ENCODE peak calls at places on chromosomes 5 and 9, in seven cellular contexts. E is CD8-positive, alpha-beta T cell; Q is spleen; O is transverse colon; H is neural progenitor cell; L is ascending aorta; W is AG04450. D is an unnamed sample.

GRCh38 chr5:180689071-180689694 is 39.8 kb upstream of the FLT4 start:
- DNase-seq in E (peak; percentile 43), Q (no peak), O (no peak), H (no peak), L (no peak), W (no peak), D (no peak)

GRCh38 chr9:35856882-35857281 is 13.3 kb downstream of the OR13J1 start:
- DNase-seq in E (no peak), Q (no peak), O (no peak), H (no peak), L (no peak), W (no peak), D (no peak)

GRCh38 chr9:2053883-2054845 is 39.0 kb downstream of the SMARCA2 start:
- DNase-seq in E (peak; percentile 48), Q (peak; percentile 81), O (peak; percentile 52), H (no peak), L (peak; percentile 10), W (no peak), D (no peak)

GRCh38 chr5:56908942-56909293 is 478 bp upstream of the SETD9 start:
- DNase-seq in E (no peak), Q (no peak), O (no peak), H (no peak), L (no peak), W (no peak), D (no peak)

GRCh38 chr5:178230879-178231735 is 1.5 kb downstream of the PHYKPL start:
- DNase-seq in E (no peak), Q (peak; percentile 69), O (peak; percentile 65), H (no peak), L (no peak), W (no peak), D (peak; percentile 87)

GRCh38 chr5:110653231-110653970 is 73.1 kb downstream of the TMEM232 start:
- DNase-seq in E (no peak), Q (no peak), O (no peak), H (no peak), L (no peak), W (no peak), D (no peak)

GRCh38 chr5:158914008-158914407 is 185.7 kb downstream of the EBF1 start:
- DNase-seq in E (no peak), Q (no peak), O (no peak), H (no peak), L (no peak), W (no peak), D (no peak)

GRCh38 chr9:16499866-16500265 is 370.6 kb downstream of the BNC2 start:
- DNase-seq in E (no peak), Q (no peak), O (no peak), H (no peak), L (no peak), W (no peak), D (no peak)

GRCh38 chr9:74630228-74630627 is 133.1 kb downstream of the RORB start:
- DNase-seq in E (no peak), Q (no peak), O (no peak), H (no peak), L (no peak), W (no peak), D (no peak)

GRCh38 chr5:80082731-80083114 is 47.6 kb downstream of the THBS4 start:
- DNase-seq in E (peak; percentile 34), Q (peak; percentile 87), O (peak; percentile 45), H (peak; percentile 85), L (no peak), W (peak; percentile 36), D (peak; percentile 86)

GRCh38 chr5:8788246-8788645 is 757.6 kb downstream of the SEMA5A start:
- DNase-seq in E (no peak), Q (no peak), O (no peak), H (no peak), L (no peak), W (no peak), D (no peak)

GRCh38 chr9:136304456-136304855 is 562 bp upstream of the CCDC187 start:
- DNase-seq in E (no peak), Q (no peak), O (no peak), H (no peak), L (no peak), W (no peak), D (no peak)

GRCh38 chr9:117779760-117780159 is 75.6 kb downstream of the TLR4 start:
- DNase-seq in E (no peak), Q (no peak), O (no peak), H (peak; percentile 12), L (no peak), W (no peak), D (no peak)

GRCh38 chr9:123445981-123446610 is 90.1 kb downstream of the CRB2 start:
- DNase-seq in E (no peak), Q (peak; percentile 14), O (no peak), H (no peak), L (no peak), W (no peak), D (no peak)

GRCh38 chr5:50967388-50968039 is 301.1 kb downstream of the PARP8 start:
- DNase-seq in E (no peak), Q (peak; percentile 66), O (no peak), H (peak; percentile 58), L (no peak), W (no peak), D (no peak)

GRCh38 chr5:3376611-3377010 is 219.0 kb upstream of the IRX1 start:
- DNase-seq in E (no peak), Q (no peak), O (no peak), H (no peak), L (no peak), W (no peak), D (no peak)

GRCh38 chr5:40669606-40670005 is 10.1 kb upstream of the PTGER4 start:
- DNase-seq in E (no peak), Q (no peak), O (no peak), H (no peak), L (no peak), W (no peak), D (no peak)
- TF ChIP-seq CTCF in E (no peak), Q (no peak), O (no peak), H (no peak), L (no peak), W (no peak), D (no peak)

GRCh38 chr9:127447416-127448111 is 3.6 kb downstream of the RPL12 start:
- DNase-seq in E (no peak), Q (no peak), O (no peak), H (no peak), L (no peak), W (no peak), D (no peak)

GRCh38 chr9:127445851-127446719 is 5.1 kb downstream of the RPL12 start:
- DNase-seq in E (no peak), Q (no peak), O (no peak), H (no peak), L (no peak), W (no peak), D (no peak)

GRCh38 chr9:127444921-127445850 is 6.0 kb downstream of the RPL12 start:
- DNase-seq in E (no peak), Q (no peak), O (no peak), H (no peak), L (no peak), W (no peak), D (no peak)

GRCh38 chr9:127448112-127448805 is 2.9 kb downstream of the RPL12 start:
- DNase-seq in E (no peak), Q (no peak), O (no peak), H (no peak), L (no peak), W (no peak), D (no peak)

DNA sequence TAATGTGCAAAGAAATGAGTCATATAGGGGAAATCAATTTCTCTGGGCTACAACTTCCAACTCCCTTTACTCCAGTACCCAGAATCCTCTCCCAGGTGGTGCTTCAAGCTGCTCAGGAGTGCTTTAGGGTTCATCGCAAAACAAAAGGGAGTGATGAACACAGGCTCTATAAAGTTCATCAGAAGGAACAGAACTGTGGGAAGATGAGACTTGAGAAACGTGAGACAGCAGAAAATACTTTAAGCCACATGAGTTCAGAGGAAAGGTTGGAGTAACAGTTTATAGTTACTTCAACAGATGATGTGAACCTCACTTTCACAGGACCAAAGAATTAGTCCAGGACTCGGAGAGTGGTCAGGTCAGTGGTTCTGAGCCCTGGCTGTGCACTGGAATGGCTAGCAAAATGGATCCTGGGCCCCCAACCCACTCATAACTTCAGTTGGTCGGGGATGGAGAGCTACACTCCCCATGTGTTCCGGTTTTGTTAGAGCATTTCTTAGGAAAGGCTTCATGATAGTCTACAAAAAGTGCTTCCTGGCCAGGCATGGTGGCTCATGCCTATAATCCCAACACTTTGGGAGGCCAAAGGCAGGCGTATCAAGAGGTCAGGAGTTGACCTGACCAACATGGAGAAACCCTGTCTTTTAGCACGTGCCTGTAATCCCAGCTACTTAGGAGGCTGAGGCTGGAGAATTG is 4.3 kb downstream of the RPL12 start:
- DNase-seq in E (no peak), Q (no peak), O (no peak), H (no peak), L (no peak), W (no peak), D (no peak)
- H3K27ac ChIP-seq in E (no peak overlapping the region), Q (no peak overlapping the region), O (no peak overlapping the region), H (peak overlapping the region; percentile 62), L (no peak overlapping the region), W (peak overlapping the region; percentile 52), D (peak overlapping the region; percentile 69)

GRCh38 chr5:112762113-112762810 is 24.6 kb downstream of the APC start:
- DNase-seq in E (no peak), Q (no peak), O (no peak), H (no peak), L (no peak), W (no peak), D (no peak)

GRCh38 chr5:112758676-112759075 is 21.0 kb downstream of the APC start:
- DNase-seq in E (no peak), Q (no peak), O (no peak), H (no peak), L (no peak), W (no peak), D (peak; percentile 12)

GRCh38 chr5:112755703-112756102 is 18.0 kb downstream of the APC start:
- DNase-seq in E (no peak), Q (no peak), O (no peak), H (no peak), L (no peak), W (no peak), D (no peak)

GRCh38 chr5:112752335-112752734 is 14.7 kb downstream of the APC start:
- DNase-seq in E (no peak), Q (no peak), O (no peak), H (no peak), L (no peak), W (no peak), D (no peak)

DNA sequence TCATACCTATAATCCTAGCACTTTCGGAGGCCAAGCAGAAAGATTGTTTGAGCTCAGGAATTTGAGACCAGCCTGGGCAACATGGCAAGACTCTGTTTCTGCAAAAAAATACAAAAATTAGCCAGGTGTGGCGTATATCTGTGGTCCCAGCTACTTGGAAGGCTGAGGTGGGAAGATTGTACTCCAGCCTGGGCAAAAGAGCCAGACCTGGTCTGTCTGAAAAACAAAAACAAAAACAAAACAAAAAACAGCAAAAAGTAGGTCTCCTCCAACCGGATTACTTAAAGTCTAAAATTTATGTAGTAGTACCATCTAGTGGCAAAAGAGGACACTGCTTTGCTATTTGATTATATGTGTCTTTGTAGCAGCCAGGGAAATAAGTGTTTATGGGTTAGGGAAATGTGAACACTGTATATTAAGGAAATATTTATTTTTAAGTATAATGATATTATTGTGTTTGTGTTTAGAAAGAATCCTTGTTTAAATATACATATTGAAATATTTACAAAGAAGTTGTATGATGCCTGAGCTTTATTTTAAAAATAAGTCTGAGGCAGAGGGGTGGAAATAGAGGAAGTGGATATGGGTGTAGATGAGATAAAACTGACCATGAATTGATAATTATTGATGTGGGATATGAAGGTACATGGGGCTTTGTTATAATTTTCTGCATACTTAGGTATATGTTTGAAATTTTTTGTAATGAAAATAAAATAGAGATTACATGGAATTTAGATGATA is 20.0 kb downstream of the APC start:
- DNase-seq in E (no peak), Q (no peak), O (no peak), H (peak; percentile 69), L (no peak), W (no peak), D (no peak)
- H3K4me3 ChIP-seq in E (no peak overlapping the region), Q (no peak overlapping the region), O (no peak overlapping the region), H (no peak overlapping the region), L (peak overlapping the region; percentile 20), W (no peak overlapping the region), D (no peak overlapping the region)

GRCh38 chr5:175742290-175742994 is 84.6 kb downstream of the HRH2 start:
- DNase-seq in E (no peak), Q (no peak), O (no peak), H (no peak), L (no peak), W (no peak), D (no peak)
- TF ChIP-seq CTCF in E (no peak), Q (no peak), O (no peak), H (no peak), L (no peak), W (no peak), D (no peak)